ENCODE peak calls at places on chromosomes 16 and 17, in seven cellular contexts. O is A673; U is AG09319; Z is GM13976; A is neural progenitor cell; C is CD4-positive, alpha-beta T cell; D is stomach. Y is an unnamed sample.

GRCh38 chr17:58615768-58616659 is 75.8 kb downstream of the TEX14 start:
- DNase-seq in D (no peak), A (no peak), U (no peak), O (no peak), C (no peak), Z (peak; percentile 72), Y (peak; percentile 75)

GRCh38 chr16:30052671-30053372 is 12.7 kb upstream of the ALDOA start:
- DNase-seq in O (peak; percentile 95), Z (peak; percentile 98), A (peak; percentile 95), D (peak; percentile 95), U (peak; percentile 75), C (peak; percentile 85), Y (peak; percentile 95)

GRCh38 chr16:12536412-12536746 is 267.3 kb downstream of the CPPED1 start:
- DNase-seq in D (no peak), Z (no peak), O (no peak), U (no peak), A (no peak), C (no peak), Y (no peak)

GRCh38 chr16:3282103-3282746 is 1.1 kb upstream of the ZNF263 start:
- DNase-seq in C (no peak), U (no peak), Z (no peak), A (peak; percentile 86), D (no peak), O (peak; percentile 81), Y (no peak)

GRCh38 chr16:56355786-56356275 is 69.5 kb downstream of the AMFR start:
- DNase-seq in U (no peak), C (no peak), Z (peak; percentile 34), A (no peak), O (no peak), D (peak; percentile 18), Y (no peak)

GRCh38 chr16:88678224-88678979 is 7.9 kb downstream of the SNAI3 start:
- DNase-seq in Z (no peak), U (no peak), A (no peak), O (peak; percentile 49), C (no peak), D (no peak), Y (no peak)

GRCh38 chr16:67407788-67408452 is 8.4 kb downstream of the ZDHHC1 start:
- DNase-seq in U (no peak), A (no peak), Z (no peak), O (no peak), C (no peak), D (no peak), Y (no peak)

GRCh38 chr17:47934856-47935255 is 6.5 kb upstream of the PNPO start:
- DNase-seq in A (no peak), C (no peak), U (no peak), O (no peak), D (no peak), Z (no peak), Y (no peak)

GRCh38 chr16:10754941-10755340 is 11.3 kb downstream of the NUBP1 start:
- DNase-seq in D (no peak), U (no peak), Z (no peak), A (no peak), C (no peak), O (peak; percentile 42), Y (no peak)

GRCh38 chr17:79619636-79620206 is 8.9 kb upstream of the RBFOX3 start:
- DNase-seq in U (no peak), O (no peak), Z (no peak), D (no peak), A (no peak), C (no peak), Y (no peak)

GRCh38 chr16:22670551-22670970 is 143.4 kb upstream of the HS3ST2 start:
- DNase-seq in C (no peak), O (peak; percentile 49), D (no peak), U (no peak), Z (peak; percentile 59), A (peak; percentile 77), Y (peak; percentile 61)

GRCh38 chr17:42675984-42676423 is 790 bp downstream of the PLEKHH3 start:
- DNase-seq in U (no peak), A (no peak), C (no peak), O (peak; percentile 26), D (peak; percentile 82), Z (no peak), Y (no peak)

GRCh38 chr17:37131064-37131463 is 182.3 kb downstream of the AATF start:
- DNase-seq in D (no peak), A (peak; percentile 84), U (no peak), C (no peak), O (no peak), Z (no peak), Y (no peak)

GRCh38 chr16:1773703-1774455 is 945 bp upstream of the MRPS34 start:
- DNase-seq in C (no peak), Z (no peak), D (peak; percentile 70), O (no peak), A (no peak), U (no peak), Y (no peak)

GRCh38 chr17:43839670-43840101 is 6.7 kb upstream of the MPP3 start:
- DNase-seq in C (no peak), O (no peak), U (no peak), Z (no peak), D (peak; percentile 74), A (no peak), Y (no peak)

GRCh38 chr17:17153071-17153470 is 53.1 kb downstream of the PLD6 start:
- DNase-seq in D (no peak), A (no peak), Z (no peak), O (no peak), C (no peak), U (no peak), Y (no peak)

GRCh38 chr17:81027591-81028505 is 7.1 kb upstream of the BAIAP2 start:
- DNase-seq in O (no peak), Z (no peak), D (no peak), A (no peak), C (no peak), U (no peak), Y (no peak)

GRCh38 chr17:57810740-57811632 is 38.9 kb downstream of the MRPS23 start:
- DNase-seq in A (no peak), O (peak; percentile 98), Z (no peak), D (no peak), U (no peak), C (no peak), Y (no peak)

GRCh38 chr17:50026901-50027638 is 28.8 kb upstream of the ITGA3 start:
- DNase-seq in U (peak; percentile 58), O (peak; percentile 67), A (peak; percentile 76), C (peak; percentile 76), D (peak; percentile 90), Z (peak; percentile 90), Y (peak; percentile 88)

GRCh38 chr16:85652431-85653221 is 36.1 kb downstream of the GINS2 start:
- DNase-seq in A (peak; percentile 80), Z (peak; percentile 64), U (no peak), D (peak; percentile 63), C (no peak), O (peak; percentile 90), Y (no peak)

GRCh38 chr17:80034654-80034976 is 1.1 kb downstream of the TBC1D16 start:
- DNase-seq in D (no peak), C (no peak), Z (no peak), A (no peak), U (no peak), O (no peak), Y (no peak)

GRCh38 chr17:79843475-79843916 is 4.3 kb upstream of the CBX4 start:
- DNase-seq in A (no peak), U (no peak), D (no peak), C (no peak), Z (no peak), O (no peak), Y (peak; percentile 56)

GRCh38 chr17:39737761-39738567 is at the start of gene GRB7:
- DNase-seq in C (no peak), D (peak; percentile 94), U (no peak), A (peak; percentile 52), Z (peak; percentile 63), O (no peak), Y (no peak)

GRCh38 chr16:19980866-19981265 is 92.8 kb downstream of the GPR139 start:
- DNase-seq in O (peak; percentile 18), A (peak; percentile 60), D (no peak), U (no peak), C (no peak), Z (no peak), Y (peak; percentile 23)
- TF ChIP-seq CTCF in O (peak; percentile 67), A (peak; percentile 76), D (no peak), U (peak; percentile 8), C (no peak), Z (peak; percentile 10), Y (peak; percentile 48)

GRCh38 chr17:13490906-13491502 is 110.7 kb downstream of the HS3ST3A1 start:
- DNase-seq in C (no peak), A (no peak), Z (no peak), O (no peak), D (no peak), U (no peak), Y (no peak)

GRCh38 chr17:13492351-13493122 is 109.2 kb downstream of the HS3ST3A1 start:
- DNase-seq in O (no peak), C (no peak), Z (no peak), D (no peak), A (no peak), U (no peak), Y (no peak)

GRCh38 chr17:13491916-13492315 is 109.8 kb downstream of the HS3ST3A1 start:
- DNase-seq in Z (no peak), U (no peak), A (no peak), C (no peak), O (no peak), D (no peak), Y (no peak)

GRCh38 chr17:13495423-13495822 is 106.3 kb downstream of the HS3ST3A1 start:
- DNase-seq in C (no peak), A (no peak), O (no peak), Z (no peak), D (no peak), U (no peak), Y (no peak)

GRCh38 chr17:13490427-13490826 is 111.3 kb downstream of the HS3ST3A1 start:
- DNase-seq in O (no peak), Z (no peak), A (no peak), U (no peak), C (no peak), D (no peak), Y (no peak)
- TF ChIP-seq CTCF in O (no peak), Z (no peak), A (no peak), U (no peak), C (no peak), D (no peak), Y (no peak)

DNA sequence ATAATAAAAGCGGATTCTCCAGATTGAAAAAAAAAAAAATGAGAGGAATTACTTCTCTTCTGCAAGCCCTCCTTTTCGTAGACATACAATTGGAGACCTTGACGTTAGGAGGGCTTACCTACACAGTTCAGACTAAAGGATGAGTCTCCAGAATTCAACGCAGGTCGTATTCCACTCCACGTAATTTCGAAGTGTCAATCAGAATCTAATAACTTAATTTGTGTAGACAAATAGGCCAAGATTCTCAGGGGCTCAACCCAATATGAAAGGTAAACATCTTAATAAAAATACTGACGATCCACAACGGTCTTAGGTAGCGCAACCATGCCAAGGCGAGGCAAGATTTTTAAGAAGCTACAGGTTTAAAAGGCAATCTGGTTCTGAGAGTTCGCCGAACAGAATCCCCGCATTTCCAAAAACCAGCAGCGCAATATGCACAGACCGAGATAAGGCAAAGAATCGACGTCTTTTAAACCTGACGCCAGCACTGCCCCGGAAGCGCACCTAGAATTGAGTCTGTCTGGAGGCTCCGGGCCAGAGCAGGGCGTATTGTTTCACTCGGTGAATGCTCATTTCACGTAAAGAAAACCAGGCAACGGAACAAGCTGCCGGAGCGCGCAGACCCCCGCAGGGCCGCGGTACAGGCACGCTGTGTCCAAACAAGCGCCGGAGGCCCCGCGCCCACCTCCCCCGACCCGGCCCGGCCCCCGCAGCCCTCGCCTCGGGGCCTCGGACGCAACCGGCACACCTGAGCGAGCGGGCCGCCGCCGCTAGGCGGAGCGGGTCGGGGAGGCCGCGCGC is 623 bp downstream of the MBTPS1 start:
- DNase-seq in U (no peak), D (peak; percentile 66), Z (no peak), A (no peak), O (no peak), C (peak; percentile 33), Y (peak; percentile 57)
- TF ChIP-seq CTCF in U (no peak), D (peak; percentile 56), Z (peak; percentile 16), A (peak; percentile 60), O (no peak), C (no peak), Y (peak; percentile 37)

GRCh38 chr16:69691980-69692911 is 34.1 kb downstream of the NQO1 start:
- DNase-seq in U (no peak), A (no peak), D (no peak), Z (no peak), C (no peak), O (no peak), Y (no peak)
- TF ChIP-seq CTCF in U (no peak), A (no peak), D (no peak), Z (no peak), C (no peak), O (no peak), Y (no peak)

Y was measured in GM13977.